ENCODE peak calls at places on chromosomes 16 and 17, in four cellular contexts. One of them, this sample, is unnamed.
A peak's percentile ranks its signal among the peaks of the same experiment; 100 is the strongest.

GRCh38 chr17:78979780-78980623 is at the start of gene LGALS3BP:
- DNase-seq in Peyer's patch: peak; percentile 28
- DNase-seq in tibial artery: no peak
- DNase-seq in kidney: peak; percentile 93
- DNase-seq in this sample: peak; percentile 15

GRCh38 chr17:3944485-3945388 is 19.5 kb downstream of the ATP2A3 start:
- DNase-seq in tibial artery: peak; percentile 49
- DNase-seq in Peyer's patch: no peak
- DNase-seq in kidney: peak; percentile 71
- DNase-seq in this sample: peak; percentile 37

GRCh38 chr17:6539871-6540270 is 16.5 kb downstream of the PITPNM3 start:
- DNase-seq in kidney: no peak
- DNase-seq in Peyer's patch: no peak
- DNase-seq in tibial artery: no peak
- DNase-seq in this sample: no peak

GRCh38 chr16:48054881-48055601 is 100.8 kb downstream of the ABCC12 start:
- DNase-seq in Peyer's patch: no peak
- DNase-seq in tibial artery: no peak
- DNase-seq in kidney: no peak
- DNase-seq in this sample: no peak

GRCh38 chr17:59762022-59762825 is 54.8 kb downstream of the VMP1 start:
- DNase-seq in kidney: no peak
- DNase-seq in tibial artery: no peak
- DNase-seq in Peyer's patch: no peak
- DNase-seq in this sample: no peak

GRCh38 chr16:11016993-11017392 is 72.6 kb downstream of the CLEC16A start:
- DNase-seq in Peyer's patch: no peak
- DNase-seq in kidney: no peak
- DNase-seq in tibial artery: no peak
- DNase-seq in this sample: peak; percentile 9

GRCh38 chr17:80758793-80759673 is 214.4 kb downstream of the RPTOR start:
- DNase-seq in kidney: no peak
- DNase-seq in Peyer's patch: no peak
- DNase-seq in tibial artery: no peak
- DNase-seq in this sample: peak; percentile 33

GRCh38 chr16:85998868-85999729 is 100.1 kb downstream of the IRF8 start:
- DNase-seq in kidney: no peak
- DNase-seq in Peyer's patch: no peak
- DNase-seq in tibial artery: no peak
- DNase-seq in this sample: no peak

GRCh38 chr17:29032067-29032551 is 10.8 kb upstream of the PIPOX start:
- DNase-seq in Peyer's patch: no peak
- DNase-seq in kidney: no peak
- DNase-seq in tibial artery: no peak
- DNase-seq in this sample: no peak

GRCh38 chr16:19601083-19601976 is 45.8 kb downstream of the VPS35L start:
- DNase-seq in kidney: no peak
- DNase-seq in Peyer's patch: no peak
- DNase-seq in tibial artery: no peak
- DNase-seq in this sample: peak; percentile 18

GRCh38 chr17:32536736-32537646 is 50.2 kb downstream of the CDK5R1 start:
- DNase-seq in kidney: no peak
- DNase-seq in tibial artery: no peak
- DNase-seq in Peyer's patch: no peak
- DNase-seq in this sample: no peak

GRCh38 chr16:56470232-56470631 is 18.9 kb downstream of the OGFOD1 start:
- DNase-seq in Peyer's patch: no peak
- DNase-seq in kidney: no peak
- DNase-seq in tibial artery: no peak
- DNase-seq in this sample: no peak

GRCh38 chr17:2241823-2242222 is 61.8 kb downstream of the SMG6 start:
- DNase-seq in Peyer's patch: no peak
- DNase-seq in kidney: no peak
- DNase-seq in tibial artery: no peak
- DNase-seq in this sample: no peak

GRCh38 chr17:17661834-17662233 is 19.4 kb upstream of the RAI1 start:
- DNase-seq in Peyer's patch: no peak
- DNase-seq in tibial artery: no peak
- DNase-seq in kidney: peak; percentile 20
- DNase-seq in this sample: no peak

GRCh38 chr17:68587847-68588246 is 13.3 kb downstream of the FAM20A start:
- DNase-seq in tibial artery: no peak
- DNase-seq in Peyer's patch: no peak
- DNase-seq in kidney: no peak
- DNase-seq in this sample: no peak
- H3K9me3 ChIP-seq in tibial artery: no peaks in the 10 kb centered on the region
- H3K9me3 ChIP-seq in Peyer's patch: no peaks in the 10 kb centered on the region
- H3K9me3 ChIP-seq in kidney: no peaks in the 10 kb centered on the region
- H3K9me3 ChIP-seq in this sample: peaks cover 9% of the 10 kb centered on the region

GRCh38 chr16:3534126-3534525 is 33.3 kb downstream of the CLUAP1 start:
- DNase-seq in kidney: no peak
- DNase-seq in tibial artery: no peak
- DNase-seq in Peyer's patch: no peak
- DNase-seq in this sample: no peak
- H3K9me3 ChIP-seq in kidney: no peaks in the 10 kb centered on the region
- H3K9me3 ChIP-seq in tibial artery: no peaks in the 10 kb centered on the region
- H3K9me3 ChIP-seq in Peyer's patch: no peaks in the 10 kb centered on the region
- H3K9me3 ChIP-seq in this sample: no peaks in the 10 kb centered on the region

GRCh38 chr17:27921077-27921476 is 27.9 kb upstream of the LYRM9 start:
- DNase-seq in tibial artery: no peak
- DNase-seq in Peyer's patch: no peak
- DNase-seq in kidney: no peak
- DNase-seq in this sample: no peak
- H3K9me3 ChIP-seq in tibial artery: no peaks in the 10 kb centered on the region
- H3K9me3 ChIP-seq in Peyer's patch: no peaks in the 10 kb centered on the region
- H3K9me3 ChIP-seq in kidney: no peaks in the 10 kb centered on the region
- H3K9me3 ChIP-seq in this sample: no peaks in the 10 kb centered on the region

DNA sequence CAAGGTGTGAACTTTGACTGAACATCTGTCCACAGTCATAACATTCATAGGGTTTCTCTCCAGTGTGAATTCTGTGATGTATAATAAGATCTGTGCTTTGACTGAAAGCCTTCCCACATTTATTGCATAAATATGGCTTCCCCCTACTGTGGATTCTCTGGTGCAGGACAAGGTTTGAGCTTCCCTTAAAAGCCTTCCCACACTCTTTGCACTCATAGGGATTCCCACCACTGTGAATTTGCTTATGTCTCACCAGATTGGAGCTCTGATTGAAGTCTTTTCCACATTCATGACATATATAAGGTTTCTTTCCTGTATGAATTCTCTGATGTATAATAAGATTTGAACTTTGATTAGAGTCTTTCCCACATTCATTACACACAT is 8.3 kb downstream of the ZNF594 start:
- DNase-seq in Peyer's patch: no peak
- DNase-seq in tibial artery: no peak
- DNase-seq in kidney: no peak
- DNase-seq in this sample: no peak
- H3K9me3 ChIP-seq in Peyer's patch: peaks cover 88% of the 10 kb centered on the region
- H3K9me3 ChIP-seq in tibial artery: peaks cover 37% of the 10 kb centered on the region
- H3K9me3 ChIP-seq in kidney: peaks cover 47% of the 10 kb centered on the region
- H3K9me3 ChIP-seq in this sample: peaks cover 93% of the 10 kb centered on the region

This sample was measured in CD4-positive, alpha-beta T cell.